ENCODE peak calls at places on chromosomes 5 and 9, in eight cellular contexts. One of them, this sample, is unnamed.

GRCh38 chr9:76374702-76375543 is 19.3 kb downstream of the RFK start:
- DNase-seq in HepG2: peak
- DNase-seq in ovary: peak
- DNase-seq in esophagus muscularis mucosa: peak
- DNase-seq in stomach: peak
- DNase-seq in suprapubic skin: no peak
- DNase-seq in A549: peak
- DNase-seq in sigmoid colon: peak
- DNase-seq in this sample: peak

GRCh38 chr5:149782018-149782899 is 52.1 kb downstream of the PPARGC1B start:
- DNase-seq in sigmoid colon: no peak
- DNase-seq in stomach: no peak
- DNase-seq in HepG2: no peak
- DNase-seq in esophagus muscularis mucosa: no peak
- DNase-seq in ovary: no peak
- DNase-seq in A549: no peak
- DNase-seq in suprapubic skin: no peak
- DNase-seq in this sample: no peak

GRCh38 chr9:93112116-93112863 is 16.3 kb downstream of the CARD19 start:
- DNase-seq in A549: no peak
- DNase-seq in ovary: peak
- DNase-seq in stomach: no peak
- DNase-seq in suprapubic skin: peak
- DNase-seq in esophagus muscularis mucosa: no peak
- DNase-seq in HepG2: peak
- DNase-seq in sigmoid colon: peak
- DNase-seq in this sample: no peak

GRCh38 chr5:105931782-105932489 is 1738.8 kb downstream of the EFNA5 start:
- DNase-seq in esophagus muscularis mucosa: no peak
- DNase-seq in HepG2: no peak
- DNase-seq in suprapubic skin: no peak
- DNase-seq in ovary: no peak
- DNase-seq in A549: no peak
- DNase-seq in sigmoid colon: no peak
- DNase-seq in stomach: no peak
- DNase-seq in this sample: no peak

GRCh38 chr9:89135572-89135971 is 43.0 kb downstream of the SHC3 start:
- DNase-seq in HepG2: no peak
- DNase-seq in stomach: no peak
- DNase-seq in ovary: no peak
- DNase-seq in sigmoid colon: no peak
- DNase-seq in esophagus muscularis mucosa: no peak
- DNase-seq in suprapubic skin: no peak
- DNase-seq in A549: no peak
- DNase-seq in this sample: no peak

GRCh38 chr5:54637654-54638053 is 120.1 kb downstream of the SNX18 start:
- DNase-seq in suprapubic skin: no peak
- DNase-seq in sigmoid colon: peak
- DNase-seq in esophagus muscularis mucosa: no peak
- DNase-seq in ovary: peak
- DNase-seq in stomach: peak
- DNase-seq in A549: no peak
- DNase-seq in HepG2: no peak
- DNase-seq in this sample: no peak

GRCh38 chr5:141853895-141854626 is 24.1 kb downstream of the PCDH1 start:
- DNase-seq in A549: no peak
- DNase-seq in esophagus muscularis mucosa: no peak
- DNase-seq in sigmoid colon: no peak
- DNase-seq in stomach: no peak
- DNase-seq in HepG2: no peak
- DNase-seq in suprapubic skin: no peak
- DNase-seq in ovary: no peak
- DNase-seq in this sample: no peak

GRCh38 chr9:35515766-35516165 is 25.9 kb downstream of the RUSC2 start:
- DNase-seq in ovary: no peak
- DNase-seq in stomach: no peak
- DNase-seq in HepG2: no peak
- DNase-seq in esophagus muscularis mucosa: no peak
- DNase-seq in suprapubic skin: no peak
- DNase-seq in A549: no peak
- DNase-seq in sigmoid colon: no peak
- DNase-seq in this sample: no peak

GRCh38 chr5:147740864-147741263 is 41.7 kb downstream of the JAKMIP2 start:
- DNase-seq in esophagus muscularis mucosa: no peak
- DNase-seq in HepG2: no peak
- DNase-seq in stomach: no peak
- DNase-seq in A549: no peak
- DNase-seq in ovary: no peak
- DNase-seq in sigmoid colon: no peak
- DNase-seq in suprapubic skin: no peak
- DNase-seq in this sample: no peak

GRCh38 chr5:174272671-174273070 is 227.2 kb downstream of the NSG2 start:
- DNase-seq in A549: no peak
- DNase-seq in suprapubic skin: no peak
- DNase-seq in HepG2: no peak
- DNase-seq in stomach: no peak
- DNase-seq in esophagus muscularis mucosa: peak
- DNase-seq in sigmoid colon: no peak
- DNase-seq in ovary: no peak
- DNase-seq in this sample: no peak

GRCh38 chr5:112227911-112228631 is 191.0 kb downstream of the EPB41L4A start:
- DNase-seq in sigmoid colon: no peak
- DNase-seq in stomach: no peak
- DNase-seq in ovary: no peak
- DNase-seq in HepG2: peak
- DNase-seq in A549: no peak
- DNase-seq in suprapubic skin: no peak
- DNase-seq in esophagus muscularis mucosa: no peak
- DNase-seq in this sample: no peak

DNA sequence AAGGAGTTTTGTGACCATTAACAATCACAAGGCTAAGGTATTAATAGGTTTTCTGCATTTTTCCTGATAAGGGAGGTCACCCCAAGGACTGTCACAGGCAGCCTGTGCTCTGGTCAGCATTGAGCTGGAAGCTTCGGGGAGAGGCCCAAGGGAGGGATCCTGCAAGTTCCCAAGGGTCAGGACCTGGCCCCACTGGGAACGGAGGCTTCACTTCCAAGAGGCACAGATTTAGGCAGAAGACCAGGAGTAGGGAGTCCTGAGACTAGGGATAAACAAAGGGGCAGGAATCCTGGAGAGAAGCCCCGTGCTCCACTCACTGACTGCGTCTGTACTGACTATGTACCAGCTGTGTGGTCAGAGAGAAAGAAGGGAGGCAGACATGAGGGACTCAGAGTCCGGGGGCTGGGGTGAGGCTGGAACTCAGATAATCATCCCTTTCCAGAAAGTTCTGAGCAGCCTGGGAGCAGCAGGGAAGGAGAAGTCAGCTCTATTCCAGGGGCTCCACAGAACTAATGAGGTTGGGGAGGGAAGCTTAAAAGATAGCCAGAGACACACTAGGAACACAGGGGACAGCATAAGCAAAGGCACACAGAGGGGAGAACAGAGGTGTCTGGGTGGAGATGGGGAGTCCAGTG is 37.8 kb downstream of the B4GALT1 start:
- DNase-seq in esophagus muscularis mucosa: no peak
- DNase-seq in HepG2: no peak
- DNase-seq in A549: no peak
- DNase-seq in sigmoid colon: peak
- DNase-seq in stomach: no peak
- DNase-seq in ovary: no peak
- DNase-seq in suprapubic skin: no peak
- DNase-seq in this sample: no peak
- TF ChIP-seq POLR2A in esophagus muscularis mucosa: no peak
- TF ChIP-seq POLR2A in HepG2: no peak
- TF ChIP-seq POLR2A in A549: no peak
- TF ChIP-seq POLR2A in sigmoid colon: no peak
- TF ChIP-seq POLR2A in stomach: no peak
- TF ChIP-seq POLR2A in ovary: no peak
- TF ChIP-seq POLR2A in suprapubic skin: no peak
- TF ChIP-seq POLR2A in this sample: no peak

DNA sequence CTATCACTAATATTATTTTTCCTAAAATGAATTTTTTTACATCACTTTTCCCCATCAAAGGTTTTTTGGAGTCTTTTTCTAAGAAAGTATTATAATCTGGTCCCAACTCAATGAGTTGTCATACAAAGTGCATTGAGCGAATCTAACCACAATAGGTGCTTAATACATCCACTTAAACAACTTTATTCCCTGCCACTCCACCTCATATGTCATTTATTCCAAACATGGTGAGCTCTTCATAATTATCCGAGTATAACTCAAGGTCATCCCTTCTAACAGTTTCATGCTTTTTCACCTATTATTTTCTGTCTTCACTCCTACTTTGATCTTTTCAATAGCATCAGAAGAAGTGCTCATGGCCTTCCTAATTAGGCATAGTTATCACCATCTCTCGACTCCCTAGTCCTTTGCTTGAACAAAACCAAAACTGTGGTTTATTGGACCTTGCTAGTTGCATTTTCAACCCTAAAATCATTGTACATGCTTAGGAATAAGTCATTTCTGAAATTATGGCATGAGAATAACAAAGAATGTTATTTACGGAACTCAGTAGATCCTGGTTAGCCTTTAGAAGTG is 754.7 kb upstream of the CTNND2 start:
- DNase-seq in A549: no peak
- DNase-seq in esophagus muscularis mucosa: no peak
- DNase-seq in ovary: no peak
- DNase-seq in suprapubic skin: no peak
- DNase-seq in HepG2: no peak
- DNase-seq in sigmoid colon: no peak
- DNase-seq in stomach: no peak
- DNase-seq in this sample: no peak
- H3K27ac ChIP-seq in A549: no peak
- H3K27ac ChIP-seq in esophagus muscularis mucosa: no peak
- H3K27ac ChIP-seq in ovary: no peak
- H3K27ac ChIP-seq in suprapubic skin: no peak
- H3K27ac ChIP-seq in HepG2: no peak
- H3K27ac ChIP-seq in sigmoid colon: no peak
- H3K27ac ChIP-seq in stomach: no peak
- H3K27ac ChIP-seq in this sample: no peak

GRCh38 chr5:172958268-172959046 is 767 bp upstream of the RPL26L1 start:
- DNase-seq in A549: peak
- DNase-seq in ovary: peak
- DNase-seq in sigmoid colon: peak
- DNase-seq in suprapubic skin: peak
- DNase-seq in esophagus muscularis mucosa: no peak
- DNase-seq in HepG2: peak
- DNase-seq in stomach: peak
- DNase-seq in this sample: peak
- TF ChIP-seq EP300 in A549: no peak
- TF ChIP-seq EP300 in ovary: no peak
- TF ChIP-seq EP300 in sigmoid colon: no peak
- TF ChIP-seq EP300 in suprapubic skin: no peak
- TF ChIP-seq EP300 in esophagus muscularis mucosa: no peak
- TF ChIP-seq EP300 in HepG2: no peak
- TF ChIP-seq EP300 in stomach: no peak
- TF ChIP-seq EP300 in this sample: no peak

DNA sequence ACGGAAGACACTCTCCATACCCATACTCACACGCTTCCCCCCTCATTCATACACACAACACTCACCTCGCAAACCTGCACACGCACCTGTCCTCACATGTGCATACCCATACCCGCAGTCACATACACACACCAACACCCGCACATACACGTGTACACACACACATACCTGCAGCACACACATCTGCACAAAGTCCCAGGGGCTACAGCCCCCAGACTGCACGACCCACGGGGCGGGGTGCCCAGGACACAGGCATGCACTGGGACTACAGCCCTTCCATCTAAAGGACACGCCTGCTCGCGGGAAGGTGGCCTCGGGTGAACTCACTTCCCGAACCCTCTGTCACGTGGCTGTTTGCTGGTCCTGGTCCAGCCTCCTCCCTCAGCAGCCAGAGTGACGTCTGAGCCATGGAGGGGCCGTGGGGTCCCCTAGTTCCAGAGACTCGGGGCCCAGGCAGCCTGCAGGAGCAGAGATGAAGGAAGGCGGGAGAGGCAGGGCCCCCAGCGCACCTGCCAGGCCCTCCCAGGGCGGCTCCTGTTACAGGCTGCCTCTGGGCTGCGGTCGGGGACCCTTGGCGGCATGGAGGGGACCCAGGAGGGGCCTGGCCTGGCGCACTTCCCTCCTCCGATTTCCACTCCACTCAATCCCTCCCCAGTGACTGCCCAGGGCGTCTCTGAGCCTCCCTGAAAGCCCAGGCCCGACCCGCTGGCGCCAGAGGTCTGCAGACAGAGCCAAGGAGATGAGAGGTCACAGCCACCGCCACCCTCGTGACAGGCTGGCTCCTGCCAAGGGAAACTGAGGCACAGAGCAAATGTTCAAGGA is 8.1 kb downstream of the SLC12A7 start:
- DNase-seq in stomach: peak
- DNase-seq in sigmoid colon: peak
- DNase-seq in esophagus muscularis mucosa: no peak
- DNase-seq in suprapubic skin: no peak
- DNase-seq in HepG2: peak
- DNase-seq in ovary: peak
- DNase-seq in A549: no peak
- DNase-seq in this sample: peak
- TF ChIP-seq POLR2A in stomach: no peak
- TF ChIP-seq POLR2A in sigmoid colon: no peak
- TF ChIP-seq POLR2A in esophagus muscularis mucosa: no peak
- TF ChIP-seq POLR2A in suprapubic skin: no peak
- TF ChIP-seq POLR2A in HepG2: no peak
- TF ChIP-seq POLR2A in ovary: no peak
- TF ChIP-seq POLR2A in A549: no peak
- TF ChIP-seq POLR2A in this sample: no peak

GRCh38 chr9:123402981-123403509 is 47.0 kb downstream of the CRB2 start:
- DNase-seq in suprapubic skin: no peak
- DNase-seq in esophagus muscularis mucosa: no peak
- DNase-seq in ovary: no peak
- DNase-seq in A549: no peak
- DNase-seq in sigmoid colon: no peak
- DNase-seq in HepG2: no peak
- DNase-seq in stomach: no peak
- DNase-seq in this sample: no peak

GRCh38 chr9:123400926-123401503 is 45.0 kb downstream of the CRB2 start:
- DNase-seq in ovary: no peak
- DNase-seq in stomach: no peak
- DNase-seq in sigmoid colon: no peak
- DNase-seq in suprapubic skin: no peak
- DNase-seq in A549: no peak
- DNase-seq in esophagus muscularis mucosa: no peak
- DNase-seq in HepG2: no peak
- DNase-seq in this sample: no peak

GRCh38 chr9:123406016-123406415 is 50.0 kb downstream of the CRB2 start:
- DNase-seq in ovary: no peak
- DNase-seq in HepG2: no peak
- DNase-seq in suprapubic skin: no peak
- DNase-seq in esophagus muscularis mucosa: no peak
- DNase-seq in sigmoid colon: no peak
- DNase-seq in A549: no peak
- DNase-seq in stomach: no peak
- DNase-seq in this sample: no peak

GRCh38 chr9:123399803-123400378 is 43.9 kb downstream of the CRB2 start:
- DNase-seq in ovary: no peak
- DNase-seq in esophagus muscularis mucosa: no peak
- DNase-seq in suprapubic skin: no peak
- DNase-seq in sigmoid colon: no peak
- DNase-seq in HepG2: no peak
- DNase-seq in stomach: no peak
- DNase-seq in A549: peak
- DNase-seq in this sample: no peak

GRCh38 chr9:123401879-123402513 is 46.0 kb downstream of the CRB2 start:
- DNase-seq in sigmoid colon: no peak
- DNase-seq in suprapubic skin: no peak
- DNase-seq in HepG2: peak
- DNase-seq in A549: peak
- DNase-seq in ovary: no peak
- DNase-seq in esophagus muscularis mucosa: no peak
- DNase-seq in stomach: no peak
- DNase-seq in this sample: no peak
- H3K27ac ChIP-seq in sigmoid colon: peak
- H3K27ac ChIP-seq in suprapubic skin: no peak
- H3K27ac ChIP-seq in HepG2: no peak
- H3K27ac ChIP-seq in A549: no peak
- H3K27ac ChIP-seq in ovary: no peak
- H3K27ac ChIP-seq in esophagus muscularis mucosa: no peak
- H3K27ac ChIP-seq in stomach: no peak
- H3K27ac ChIP-seq in this sample: no peak

This sample was measured in tibial nerve.